ENCODE peak calls at places on chromosomes 5 and 9, in four cellular contexts. M is mucosa of descending colon, Q is ovary, S is HCT116. I is an unnamed sample. For H3K36me3 and H3K4me1, the result is how much of the 10 kb centered on the place peaks cover.

GRCh38 chr5:91151947-91152346 is 231.2 kb downstream of the ARRDC3 start:
- DNase-seq in Q (peak), S (no peak), M (no peak), I (peak)

GRCh38 chr5:139636207-139636792 is 11.8 kb upstream of the CXXC5 start:
- DNase-seq in S (no peak), M (peak), Q (no peak), I (no peak)

GRCh38 chr9:124884376-124884775 is 22.4 kb downstream of the ARPC5L start:
- DNase-seq in S (no peak), M (no peak), Q (no peak), I (no peak)

GRCh38 chr9:7111413-7111812 is 353.6 kb downstream of the KDM4C start:
- DNase-seq in Q (no peak), M (no peak), S (no peak), I (no peak)

GRCh38 chr9:131701789-131702337 is 38.0 kb downstream of the RAPGEF1 start:
- DNase-seq in S (no peak), Q (no peak), M (no peak), I (no peak)

GRCh38 chr5:134245101-134245604 is 19.3 kb upstream of the PPP2CA start:
- DNase-seq in Q (peak), M (no peak), S (no peak), I (no peak)

GRCh38 chr9:133604856-133605255 is 4.3 kb downstream of the FAM163B start:
- DNase-seq in M (no peak), S (no peak), Q (no peak), I (no peak)

GRCh38 chr5:122333564-122333963 is 21.5 kb downstream of the SNCAIP start:
- DNase-seq in S (no peak), Q (no peak), M (no peak), I (no peak)

GRCh38 chr9:131999692-132000551 is 79.7 kb downstream of the MED27 start:
- DNase-seq in S (no peak), Q (no peak), M (no peak), I (no peak)

GRCh38 chr5:171806976-171807823 is 21.6 kb downstream of the SMIM23 start:
- DNase-seq in S (no peak), M (no peak), Q (no peak), I (no peak)

GRCh38 chr5:156942064-156942463 is 21.0 kb downstream of the TIMD4 start:
- DNase-seq in M (no peak), Q (no peak), S (no peak), I (no peak)

GRCh38 chr9:94921656-94922055 is 195.2 kb downstream of the AOPEP start:
- DNase-seq in Q (no peak), M (no peak), S (no peak), I (no peak)
- H3K4me3 ChIP-seq in Q (no peak), M (no peak), S (no peak), I (peak)

GRCh38 chr5:33936004-33936380 is 194 bp upstream of the RXFP3 start:
- DNase-seq in Q (peak), M (no peak), S (no peak), I (peak)

GRCh38 chr5:33936381-33937016 is at the start of gene RXFP3:
- DNase-seq in Q (no peak), S (no peak), M (peak), I (no peak)

GRCh38 chr5:33931136-33931535 is 5.0 kb upstream of the RXFP3 start:
- DNase-seq in S (no peak), M (no peak), Q (no peak), I (no peak)

GRCh38 chr5:33937017-33937699 is 972 bp downstream of the RXFP3 start:
- DNase-seq in Q (no peak), M (no peak), S (no peak), I (no peak)

GRCh38 chr5:33933723-33934544 is 2.3 kb upstream of the RXFP3 start:
- DNase-seq in S (no peak), Q (no peak), M (no peak), I (no peak)
- H3K36me3 ChIP-seq in S (under half), Q (under half), M (under half), I (under half)

GRCh38 chr5:95912029-95912428 is 49.6 kb downstream of the ELL2 start:
- DNase-seq in M (no peak), S (no peak), Q (no peak), I (no peak)

GRCh38 chr5:95910521-95910920 is 51.1 kb downstream of the ELL2 start:
- DNase-seq in Q (no peak), M (no peak), S (no peak), I (no peak)

GRCh38 chr5:95915999-95916686 is 45.5 kb downstream of the ELL2 start:
- DNase-seq in S (no peak), Q (no peak), M (no peak), I (no peak)

GRCh38 chr5:95916687-95917085 is 45.0 kb downstream of the ELL2 start:
- DNase-seq in M (no peak), S (no peak), Q (no peak), I (no peak)

DNA sequence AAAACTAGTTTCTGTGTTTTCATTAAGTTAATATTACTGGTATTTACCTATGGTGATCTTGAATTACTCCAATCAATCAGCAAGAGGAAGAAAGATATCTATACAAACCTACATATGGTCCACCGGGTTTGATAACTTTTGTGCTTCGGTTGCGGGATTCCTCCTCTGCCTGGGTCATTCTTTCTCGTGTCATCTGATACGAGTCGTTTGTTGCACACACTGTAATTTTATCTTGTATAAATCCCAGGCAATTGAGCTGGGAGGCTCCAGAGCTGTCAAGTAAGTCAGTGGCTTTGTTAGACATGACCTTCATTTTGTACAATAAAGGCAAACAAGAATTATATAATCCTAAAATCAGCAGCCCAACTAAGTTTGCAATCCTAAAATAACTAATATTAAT is 48.0 kb downstream of the ELL2 start:
- DNase-seq in Q (no peak), S (no peak), M (no peak), I (no peak)
- H3K4me1 ChIP-seq in Q (under half), S (under half), M (under half), I (under half)

GRCh38 chr9:79857188-79857587 is 285.4 kb downstream of the TLE4 start:
- DNase-seq in Q (no peak), M (no peak), S (no peak), I (no peak)

GRCh38 chr9:79862921-79863890 is 291.4 kb downstream of the TLE4 start:
- DNase-seq in S (no peak), M (no peak), Q (no peak), I (no peak)

GRCh38 chr9:79858509-79858908 is 286.7 kb downstream of the TLE4 start:
- DNase-seq in Q (no peak), S (no peak), M (no peak), I (no peak)
- H3K4me3 ChIP-seq in Q (no peak), S (no peak), M (no peak), I (no peak)